ENCODE peak calls at places on chromosomes 7 and 10, in six cellular contexts. A, W, C, Z, G and R are unnamed samples.

GRCh38 chr7:68547794-68548193 is 1050.5 kb upstream of the AUTS2 start:
- DNase-seq in G (no peak), A (no peak), C (no peak), W (no peak), Z (no peak), R (no peak)

GRCh38 chr7:43112941-43113621 is 634 bp downstream of the HECW1 start:
- DNase-seq in A (peak; percentile 60), W (no peak), Z (peak; percentile 86), G (no peak), C (no peak), R (peak; percentile 67)

GRCh38 chr7:74512762-74513161 is 59.1 kb downstream of the GTF2IRD1 start:
- DNase-seq in G (no peak), C (no peak), A (no peak), Z (no peak), W (no peak), R (no peak)

GRCh38 chr10:48614481-48615383 is 9.9 kb upstream of the ARHGAP22 start:
- DNase-seq in A (peak; percentile 57), G (no peak), C (no peak), Z (no peak), W (no peak), R (peak; percentile 58)

GRCh38 chr7:134174797-134175261 is 47.7 kb downstream of the LRGUK start:
- DNase-seq in W (no peak), C (no peak), G (no peak), A (peak; percentile 82), Z (no peak), R (peak; percentile 74)

GRCh38 chr7:114502454-114503254 is 88.0 kb downstream of the FOXP2 start:
- DNase-seq in C (no peak), Z (no peak), G (peak; percentile 7), W (no peak), A (peak; percentile 53), R (peak; percentile 67)

GRCh38 chr7:100655908-100656674 is at the start of gene ACTL6B:
- DNase-seq in A (peak; percentile 51), Z (peak; percentile 93), W (peak; percentile 56), C (no peak), G (peak; percentile 83), R (peak; percentile 80)

GRCh38 chr7:15963206-15963605 is 276.7 kb upstream of the MEOX2 start:
- DNase-seq in Z (no peak), G (no peak), W (no peak), C (no peak), A (no peak), R (no peak)

GRCh38 chr10:2929859-2930258 is 137.5 kb upstream of the PFKP start:
- DNase-seq in G (no peak), C (no peak), A (no peak), Z (no peak), W (no peak), R (no peak)

GRCh38 chr7:50409856-50410468 is 40.2 kb downstream of the FIGNL1 start:
- DNase-seq in Z (no peak), C (no peak), W (no peak), A (no peak), G (no peak), R (no peak)

GRCh38 chr10:125559210-125559609 is 123.8 kb downstream of the TEX36 start:
- DNase-seq in A (no peak), C (no peak), Z (no peak), W (no peak), G (no peak), R (no peak)

GRCh38 chr10:104580774-104581675 is 60.1 kb upstream of the SORCS3 start:
- DNase-seq in G (peak; percentile 47), A (peak; percentile 78), W (peak; percentile 50), Z (peak; percentile 85), C (peak; percentile 41), R (peak; percentile 88)

GRCh38 chr7:1569016-1569415 is 816 bp downstream of the PSMG3 start:
- DNase-seq in G (no peak), Z (no peak), A (no peak), C (no peak), W (peak; percentile 23), R (peak; percentile 27)

GRCh38 chr10:67697646-67698245 is 1.8 kb upstream of the CTNNA3 start:
- DNase-seq in G (peak; percentile 52), A (peak; percentile 74), C (no peak), Z (no peak), W (no peak), R (peak; percentile 66)

GRCh38 chr7:137172105-137172590 is 171.4 kb downstream of the PTN start:
- DNase-seq in Z (no peak), G (peak; percentile 78), C (no peak), A (no peak), W (no peak), R (no peak)

GRCh38 chr7:128217972-128218652 is 23.0 kb upstream of the LEP start:
- DNase-seq in G (no peak), Z (peak; percentile 39), W (no peak), C (no peak), A (no peak), R (no peak)

GRCh38 chr7:157516911-157517781 is 180.3 kb downstream of the DNAJB6 start:
- DNase-seq in W (no peak), G (no peak), Z (no peak), A (no peak), C (no peak), R (no peak)

GRCh38 chr7:22469371-22470143 is 30.4 kb downstream of the STEAP1B start:
- DNase-seq in A (no peak), Z (no peak), W (no peak), G (no peak), C (no peak), R (no peak)

GRCh38 chr10:88527245-88527644 is 55.9 kb downstream of the RNLS start:
- DNase-seq in A (no peak), G (no peak), Z (no peak), W (no peak), C (no peak), R (no peak)

GRCh38 chr7:150927157-150927953 is 50.8 kb downstream of the KCNH2 start:
- DNase-seq in G (no peak), C (no peak), W (no peak), A (no peak), Z (no peak), R (no peak)

GRCh38 chr10:60048146-60048545 is 141.8 kb upstream of the CCDC6 start:
- DNase-seq in G (peak; percentile 6), Z (no peak), W (no peak), C (no peak), A (peak; percentile 52), R (peak; percentile 66)

GRCh38 chr7:25926009-25926408 is 226.0 kb upstream of the NFE2L3 start:
- DNase-seq in C (no peak), G (no peak), Z (no peak), A (peak; percentile 42), W (no peak), R (no peak)

GRCh38 chr7:157566631-157567006 is 229.8 kb downstream of the DNAJB6 start:
- DNase-seq in W (no peak), Z (no peak), A (no peak), G (no peak), C (no peak), R (no peak)

GRCh38 chr10:102832987-102833386 is 4.2 kb downstream of the CYP17A1 start:
- DNase-seq in Z (no peak), C (no peak), W (no peak), A (no peak), G (no peak), R (no peak)

GRCh38 chr7:25856056-25856780 is 295.8 kb upstream of the NFE2L3 start:
- DNase-seq in A (no peak), W (no peak), Z (no peak), C (no peak), G (peak; percentile 22), R (peak; percentile 61)

GRCh38 chr7:98286701-98287485 is 5.4 kb downstream of the BRI3 start:
- DNase-seq in Z (no peak), W (no peak), C (no peak), A (no peak), G (no peak), R (peak; percentile 36)

GRCh38 chr7:91142743-91143142 is 121.5 kb upstream of the FZD1 start:
- DNase-seq in W (no peak), A (no peak), C (no peak), Z (no peak), G (no peak), R (no peak)

GRCh38 chr7:121006731-121007315 is 18.3 kb downstream of the CPED1 start:
- DNase-seq in C (no peak), Z (no peak), W (no peak), A (no peak), G (no peak), R (no peak)

GRCh38 chr10:78527296-78527695 is 493.6 kb downstream of the RPS24 start:
- DNase-seq in G (no peak), C (no peak), Z (no peak), A (no peak), W (no peak), R (no peak)